ENCODE peak calls at places on chromosomes 12 and 14, in six cellular contexts. S is stimulated activated CD8-positive, alpha-beta memory T cell treated with anti-CD3 and anti-CD28 coated beads, Interleukin-15, amount 100 ng/mL, for 24 hours; X is fibroblast of lung; J is EH; T is cardiac fibroblast; B is NCI-H774. E is an unnamed sample.

GRCh38 chr12:40382217-40382616 is 157.4 kb downstream of the LRRK2 start:
- DNase-seq in S (no peak), X (no peak), J (no peak), T (no peak), B (no peak), E (no peak)

GRCh38 chr14:32230181-32230580 is 27.1 kb upstream of the RNU6-8 start:
- DNase-seq in S (no peak), X (no peak), J (peak; percentile 83), T (peak; percentile 3), B (no peak), E (no peak)

GRCh38 chr12:126617312-126617711 is 1552.1 kb downstream of the AACS start:
- DNase-seq in S (no peak), X (no peak), J (peak; percentile 7), T (no peak), B (no peak), E (no peak)

GRCh38 chr12:19338405-19338804 is 100.9 kb upstream of the AEBP2 start:
- DNase-seq in S (no peak), X (no peak), J (peak; percentile 38), T (no peak), B (no peak), E (no peak)

GRCh38 chr12:49973361-49973830 is 649 bp downstream of the AQP6 start:
- DNase-seq in S (no peak), X (no peak), J (no peak), T (no peak), B (no peak), E (no peak)

GRCh38 chr12:11705010-11705409 is 55.5 kb downstream of the ETV6 start:
- DNase-seq in S (no peak), X (peak; percentile 91), J (peak; percentile 90), T (peak; percentile 92), B (no peak), E (no peak)

GRCh38 chr14:59126714-59127436 is 61.6 kb upstream of the DAAM1 start:
- DNase-seq in S (no peak), X (peak; percentile 76), J (peak; percentile 71), T (peak; percentile 79), B (peak; percentile 16), E (no peak)

GRCh38 chr12:92145481-92145730 is 240 bp downstream of the BTG1 start:
- DNase-seq in S (peak; percentile 28), X (no peak), J (no peak), T (no peak), B (no peak), E (no peak)

GRCh38 chr12:10590976-10591375 is 22.4 kb downstream of the MAGOHB start:
- DNase-seq in S (no peak), X (no peak), J (peak; percentile 38), T (no peak), B (no peak), E (no peak)

GRCh38 chr12:57368349-57369095 is 62.3 kb downstream of the R3HDM2 start:
- DNase-seq in S (no peak), X (peak; percentile 21), J (peak; percentile 3), T (peak; percentile 49), B (no peak), E (no peak)

GRCh38 chr14:105500036-105500725 is 9.1 kb downstream of the TEDC1 start:
- DNase-seq in S (no peak), X (no peak), J (no peak), T (no peak), B (no peak), E (peak; percentile 21)

GRCh38 chr14:51783765-51784164 is 76.6 kb upstream of the GNG2 start:
- DNase-seq in S (no peak), X (peak; percentile 83), J (peak; percentile 78), T (peak; percentile 66), B (no peak), E (no peak)

GRCh38 chr12:87323369-87323768 is 705.8 kb downstream of the C12orf50 start:
- DNase-seq in S (no peak), X (peak; percentile 66), J (no peak), T (peak; percentile 94), B (no peak), E (no peak)

GRCh38 chr12:57006809-57007475 is 596 bp upstream of the ZBTB39 start:
- DNase-seq in S (no peak), X (no peak), J (no peak), T (no peak), B (no peak), E (no peak)

GRCh38 chr12:38316391-38317129 is at the start of gene ALG10B:
- DNase-seq in S (peak; percentile 74), X (peak; percentile 97), J (peak; percentile 97), T (peak; percentile 98), B (peak; percentile 97), E (peak; percentile 86)

GRCh38 chr12:53956914-53957536 is 2.3 kb downstream of the HOXC12 start:
- DNase-seq in S (no peak), X (no peak), J (no peak), T (no peak), B (no peak), E (no peak)

GRCh38 chr14:92692822-92693226 is 55.6 kb downstream of the LGMN start:
- DNase-seq in S (no peak), X (no peak), J (peak; percentile 18), T (peak; percentile 87), B (peak; percentile 93), E (no peak)

GRCh38 chr14:98736701-98737338 is 535.2 kb downstream of the BCL11B start:
- DNase-seq in S (no peak), X (no peak), J (no peak), T (no peak), B (no peak), E (no peak)

GRCh38 chr14:92323031-92323915 is at the start of gene SLC24A4:
- DNase-seq in S (no peak), X (no peak), J (no peak), T (no peak), B (no peak), E (peak; percentile 65)

GRCh38 chr12:46376579-46376978 is 4.0 kb upstream of the SLC38A2 start:
- DNase-seq in S (no peak), X (no peak), J (no peak), T (no peak), B (no peak), E (no peak)

GRCh38 chr12:46908236-46908935 is 82.6 kb upstream of the SLC38A4 start:
- DNase-seq in S (no peak), X (no peak), J (peak; percentile 78), T (peak; percentile 42), B (no peak), E (no peak)

GRCh38 chr12:30201301-30202160 is 417.8 kb upstream of the TMTC1 start:
- DNase-seq in S (no peak), X (peak; percentile 14), J (no peak), T (peak; percentile 18), B (no peak), E (peak; percentile 12)

GRCh38 chr14:91330846-91331245 is 86.3 kb upstream of the GPR68 start:
- DNase-seq in S (no peak), X (no peak), J (no peak), T (no peak), B (no peak), E (no peak)